ENCODE peak calls at places on chromosomes 4 and X, in nine cellular contexts. V is H54; I is NCI-H2171; C is NCI-H2227 treated with DMSO at 0.1 percent for 48 hours; X is activated CD4-positive, alpha-beta T cell treated with anti-CD3 and anti-CD28 coated beads for 36 hours; K is activated T-cell treated with anti-CD3 and anti-CD28 coated beads for 1 hour; O is HFFc6; H is A673; Y is cardiac muscle cell. R is an unnamed sample.

GRCh38 chrX:47578692-47579091 is 3.5 kb upstream of the TIMP1 start:
- DNase-seq in V (no peak), I (no peak), C (no peak), X (no peak), K (no peak), O (no peak), H (no peak), Y (no peak), R (no peak)

GRCh38 chrX:111375747-111376146 is 36.2 kb downstream of the DCX start:
- DNase-seq in V (no peak), I (no peak), C (no peak), X (no peak), K (no peak), O (no peak), H (peak), Y (peak), R (no peak)

GRCh38 chr4:2370597-2371320 is 47.7 kb downstream of the ZFYVE28 start:
- DNase-seq in V (no peak), I (no peak), C (no peak), X (no peak), K (no peak), O (no peak), H (no peak), Y (no peak), R (no peak)

GRCh38 chr4:170047774-170048354 is 21.7 kb upstream of the MFAP3L start:
- DNase-seq in V (no peak), I (peak), C (peak), X (peak), K (peak), O (peak), H (peak), Y (peak), R (peak)

GRCh38 chrX:154349359-154349935 is 25.0 kb downstream of the FLNA start:
- DNase-seq in V (no peak), I (no peak), C (no peak), X (no peak), K (no peak), O (no peak), H (no peak), Y (peak), R (no peak)

GRCh38 chr4:4791299-4791798 is 68.1 kb upstream of the MSX1 start:
- DNase-seq in V (no peak), I (no peak), C (no peak), X (no peak), K (no peak), O (no peak), H (peak), Y (no peak), R (no peak)

GRCh38 chrX:69102805-69103204 is 62.4 kb downstream of the PJA1 start:
- DNase-seq in V (no peak), I (no peak), C (no peak), X (no peak), K (no peak), O (no peak), H (no peak), Y (no peak), R (no peak)

GRCh38 chr4:52824603-52825310 is 37.4 kb upstream of the RASL11B start:
- DNase-seq in V (no peak), I (no peak), C (no peak), X (no peak), K (no peak), O (peak), H (no peak), Y (peak), R (no peak)

GRCh38 chr4:102843938-102844337 is 16.6 kb upstream of the UBE2D3 start:
- DNase-seq in V (no peak), I (no peak), C (no peak), X (no peak), K (no peak), O (peak), H (peak), Y (no peak), R (no peak)

GRCh38 chr4:48375651-48376291 is 34.4 kb downstream of the SLAIN2 start:
- DNase-seq in V (peak), I (no peak), C (no peak), X (no peak), K (no peak), O (peak), H (peak), Y (no peak), R (no peak)

GRCh38 chr4:10285028-10285427 is 168.4 kb upstream of the WDR1 start:
- DNase-seq in V (no peak), I (no peak), C (no peak), X (no peak), K (no peak), O (peak), H (no peak), Y (no peak), R (no peak)

GRCh38 chr4:6767725-6768538 is 14.6 kb upstream of the KIAA0232 start:
- DNase-seq in V (no peak), I (no peak), C (no peak), X (no peak), K (no peak), O (no peak), H (no peak), Y (no peak), R (no peak)

GRCh38 chr4:157992038-157992706 is 180.7 kb downstream of the GASK1B start:
- DNase-seq in V (no peak), I (peak), C (peak), X (peak), K (no peak), O (peak), H (peak), Y (peak), R (no peak)

GRCh38 chr4:106268731-106269272 is 47.2 kb downstream of the TBCK start:
- DNase-seq in V (no peak), I (no peak), C (no peak), X (no peak), K (no peak), O (no peak), H (no peak), Y (no peak), R (no peak)

GRCh38 chrX:78517124-78517523 is 142.0 kb downstream of the RTL3 start:
- DNase-seq in V (no peak), I (no peak), C (no peak), X (peak), K (peak), O (no peak), H (no peak), Y (no peak), R (no peak)

GRCh38 chrX:40097492-40098263 is at the start of gene BCOR:
- DNase-seq in V (no peak), I (peak), C (peak), X (peak), K (peak), O (peak), H (peak), Y (peak), R (peak)

GRCh38 chrX:144946696-144947095 is 300.6 kb upstream of the SPANXN1 start:
- DNase-seq in V (no peak), I (no peak), C (no peak), X (no peak), K (no peak), O (no peak), H (no peak), Y (no peak), R (no peak)

GRCh38 chr4:85986266-85986665 is 373.6 kb downstream of the MAPK10 start:
- DNase-seq in V (no peak), I (no peak), C (no peak), X (no peak), K (no peak), O (no peak), H (no peak), Y (no peak), R (no peak)

GRCh38 chr4:24287096-24287495 is 297.3 kb downstream of the DHX15 start:
- DNase-seq in V (no peak), I (no peak), C (no peak), X (no peak), K (no peak), O (no peak), H (no peak), Y (no peak), R (no peak)

GRCh38 chrX:108097380-108097779 is 5.8 kb downstream of the ATG4A start:
- DNase-seq in V (no peak), I (no peak), C (no peak), X (no peak), K (no peak), O (peak), H (no peak), Y (no peak), R (no peak)

GRCh38 chr4:15907430-15907829 is 31.1 kb downstream of the FGFBP1 start:
- DNase-seq in V (no peak), I (no peak), C (no peak), X (no peak), K (no peak), O (no peak), H (no peak), Y (no peak), R (no peak)

GRCh38 chrX:125620715-125621587 is 301.3 kb downstream of the TEX13C start:
- DNase-seq in V (no peak), I (no peak), C (no peak), X (no peak), K (no peak), O (no peak), H (no peak), Y (no peak), R (no peak)

GRCh38 chrX:15977644-15978043 is 123.0 kb upstream of the AP1S2 start:
- DNase-seq in V (no peak), I (no peak), C (peak), X (no peak), K (no peak), O (no peak), H (peak), Y (no peak), R (no peak)

GRCh38 chr4:56261027-56261426 is 126.3 kb downstream of the AASDH start:
- DNase-seq in V (no peak), I (no peak), C (no peak), X (peak), K (peak), O (no peak), H (no peak), Y (no peak), R (peak)

GRCh38 chrX:123425904-123426303 is 241.8 kb downstream of the GRIA3 start:
- DNase-seq in V (no peak), I (no peak), C (no peak), X (no peak), K (no peak), O (no peak), H (peak), Y (no peak), R (no peak)

GRCh38 chr4:119858176-119858575 is 208.5 kb downstream of the MAD2L1 start:
- DNase-seq in V (no peak), I (no peak), C (no peak), X (no peak), K (no peak), O (no peak), H (no peak), Y (no peak), R (no peak)

GRCh38 chrX:109822861-109823260 is 89.8 kb upstream of the ACSL4 start:
- DNase-seq in V (no peak), I (no peak), C (no peak), X (no peak), K (no peak), O (no peak), H (peak), Y (no peak), R (no peak)

GRCh38 chr4:45147866-45148265 is 421.5 kb upstream of the GNPDA2 start:
- DNase-seq in V (no peak), I (no peak), C (no peak), X (no peak), K (no peak), O (no peak), H (no peak), Y (no peak), R (no peak)

GRCh38 chr4:25088342-25088952 is 57.7 kb upstream of the LGI2 start:
- DNase-seq in V (no peak), I (peak), C (no peak), X (peak), K (no peak), O (peak), H (peak), Y (peak), R (no peak)

GRCh38 chr4:148112231-148112982 is 329.8 kb downstream of the NR3C2 start:
- DNase-seq in V (no peak), I (no peak), C (no peak), X (no peak), K (no peak), O (peak), H (peak), Y (no peak), R (no peak)

GRCh38 chr4:180542445-180543100 is 1700.6 kb upstream of the TENM3 start:
- DNase-seq in V (peak), I (no peak), C (no peak), X (no peak), K (no peak), O (no peak), H (peak), Y (no peak), R (no peak)